ENCODE peak calls at places on chromosomes 3 and 15, in four cellular contexts. I is K562; R is A549; K is CD8-positive, alpha-beta T cell. Y is an unnamed sample.

GRCh38 chr15:76460347-76460746 is 123.8 kb downstream of the ISL2 start:
- DNase-seq in K (no peak), R (no peak), I (no peak), Y (no peak)

GRCh38 chr15:50881121-50882048 is 27.1 kb upstream of the AP4E1 start:
- DNase-seq in K (no peak), R (no peak), I (no peak), Y (no peak)

GRCh38 chr15:87680200-87680599 is 576.3 kb downstream of the NTRK3 start:
- DNase-seq in K (no peak), I (no peak), R (no peak), Y (no peak)

GRCh38 chr15:79952329-79952728 is 18.7 kb downstream of the BCL2A1 start:
- DNase-seq in I (no peak), K (no peak), R (no peak), Y (no peak)

GRCh38 chr15:33860749-33861148 is 107.5 kb upstream of the CHRM5 start:
- DNase-seq in R (no peak), K (no peak), I (no peak), Y (no peak)

GRCh38 chr3:157069406-157069805 is 90.5 kb downstream of the CCNL1 start:
- DNase-seq in I (no peak), R (no peak), K (no peak), Y (no peak)

GRCh38 chr3:183518446-183519185 is 36.9 kb downstream of the KLHL6 start:
- DNase-seq in I (no peak), K (no peak), R (no peak), Y (no peak)

GRCh38 chr3:61537366-61537765 is 24.0 kb upstream of the PTPRG start:
- DNase-seq in K (no peak), I (no peak), R (no peak), Y (no peak)

GRCh38 chr3:40975711-40976121 is 223.6 kb upstream of the CTNNB1 start:
- DNase-seq in I (no peak), R (no peak), K (no peak), Y (no peak)

GRCh38 chr3:188000361-188000861 is 153.5 kb upstream of the LPP start:
- DNase-seq in R (no peak), I (no peak), K (no peak), Y (no peak)

GRCh38 chr15:38705421-38706219 is 141.0 kb upstream of the RASGRP1 start:
- DNase-seq in R (no peak), I (no peak), K (no peak), Y (no peak)

DNA sequence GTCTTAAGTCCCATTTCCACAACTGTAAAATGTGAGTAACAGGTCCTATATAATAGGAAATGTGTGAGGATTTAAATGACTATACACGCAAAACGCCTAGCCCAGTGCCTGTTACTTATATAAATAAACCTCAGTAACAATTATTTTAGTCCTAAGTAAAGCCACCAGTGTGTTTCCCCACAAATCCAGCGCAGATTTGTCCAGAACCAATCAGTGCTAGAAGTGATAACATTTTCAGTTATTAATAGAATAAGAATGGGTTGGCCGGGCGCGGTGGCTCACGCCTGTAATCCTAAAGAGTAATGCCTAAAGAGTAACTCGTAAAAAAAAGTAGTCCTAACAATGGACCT is 561 bp downstream of the RPAP1 start:
- DNase-seq in K (no peak), R (no peak), I (no peak), Y (no peak)
- H3K27ac ChIP-seq in K (peak overlapping the region; percentile 64), R (peak overlapping the region; percentile 89), I (peak overlapping the region; percentile 86), Y (peak overlapping the region; percentile 73)

DNA sequence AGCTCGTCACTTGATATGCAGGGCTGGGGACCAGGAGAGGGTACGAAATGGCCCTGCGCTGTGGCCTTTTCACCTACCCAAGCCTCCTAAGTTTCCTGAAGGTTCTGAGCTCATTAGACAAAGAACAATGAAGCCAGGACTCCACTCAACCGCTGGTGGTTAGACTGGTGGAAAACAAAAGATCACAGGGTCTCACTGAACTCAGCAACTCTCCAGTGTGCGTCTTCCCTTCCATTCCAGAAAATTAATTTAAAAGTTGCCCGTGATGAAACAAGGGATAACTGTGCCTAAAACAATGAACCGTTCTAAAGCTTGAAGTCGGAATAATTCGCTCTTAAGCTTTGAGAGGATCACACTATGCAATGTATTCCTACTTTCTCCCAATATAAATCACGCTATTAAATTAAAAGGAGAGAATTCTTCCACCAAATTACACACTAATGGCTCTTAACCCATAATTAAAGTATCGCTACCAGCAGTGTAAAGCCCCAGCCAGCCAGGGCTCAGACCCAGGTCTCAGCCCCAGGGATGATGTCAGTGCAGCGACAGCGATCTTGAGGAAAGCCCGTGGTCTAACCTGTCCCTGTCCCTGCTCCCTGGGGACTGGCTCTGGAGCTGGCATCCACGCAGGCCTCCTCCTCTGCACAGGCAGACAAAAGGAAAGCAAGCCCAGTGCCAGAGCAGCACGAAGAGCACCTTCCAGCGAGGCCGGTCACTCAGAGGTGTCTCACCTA is 4.9 kb downstream of the VGLL4 start:
- DNase-seq in I (no peak), K (no peak), R (no peak), Y (no peak)
- H3K27ac ChIP-seq in I (no peak overlapping the region), K (no peak overlapping the region), R (no peak overlapping the region), Y (no peak overlapping the region)

DNA sequence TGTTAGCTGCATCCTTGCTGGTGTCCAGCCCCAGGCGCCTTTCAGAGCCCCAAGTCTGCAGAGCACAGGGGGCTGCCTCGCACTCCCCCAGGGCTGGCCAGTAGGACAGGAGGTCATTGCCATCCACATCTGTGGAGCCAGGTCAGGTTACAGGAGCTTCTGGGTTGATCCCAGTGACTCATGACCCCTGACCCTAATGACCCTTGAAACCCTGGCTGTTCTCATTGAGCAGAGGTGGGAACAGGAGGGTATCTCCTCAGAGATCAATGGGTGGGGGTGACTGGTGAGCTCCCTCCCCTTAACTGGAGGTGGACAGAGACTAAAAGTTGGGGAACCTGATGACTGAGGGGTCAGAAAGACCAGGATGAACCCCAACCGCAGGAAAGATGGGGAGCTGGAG is 6.1 kb upstream of the SLC26A6 start:
- DNase-seq in I (peak; percentile 29), K (no peak), R (no peak), Y (no peak)
- H3K27ac ChIP-seq in I (no peak overlapping the region), K (no peak overlapping the region), R (no peak overlapping the region), Y (no peak overlapping the region)

DNA sequence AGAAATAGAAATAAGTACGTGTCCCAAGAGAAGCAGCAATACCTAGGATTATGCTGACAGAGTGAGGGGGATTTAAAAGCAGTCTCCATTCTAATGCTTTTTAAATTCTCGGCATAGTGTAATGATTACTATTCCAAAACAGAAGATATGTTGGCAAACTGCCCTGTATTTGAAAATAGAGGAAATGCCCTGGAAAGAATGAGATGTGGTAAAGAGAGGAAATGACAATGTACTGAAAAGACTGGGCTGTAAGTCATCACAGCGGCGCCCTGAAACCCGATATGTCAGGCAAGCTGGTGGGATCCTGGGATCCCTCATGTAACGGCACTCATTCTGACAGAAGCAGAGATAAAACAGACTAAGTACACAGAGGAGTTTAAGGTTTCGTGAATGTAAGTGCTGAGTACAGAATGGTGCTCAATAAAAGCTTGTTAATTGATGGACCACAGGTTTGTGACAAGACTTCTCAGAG is 91.2 kb downstream of the NFKBIZ start:
- DNase-seq in K (no peak), I (no peak), R (peak; percentile 24), Y (no peak)
- H3K27ac ChIP-seq in K (no peak overlapping the region), I (peak overlapping the region; percentile 49), R (peak overlapping the region; percentile 39), Y (no peak overlapping the region)

DNA sequence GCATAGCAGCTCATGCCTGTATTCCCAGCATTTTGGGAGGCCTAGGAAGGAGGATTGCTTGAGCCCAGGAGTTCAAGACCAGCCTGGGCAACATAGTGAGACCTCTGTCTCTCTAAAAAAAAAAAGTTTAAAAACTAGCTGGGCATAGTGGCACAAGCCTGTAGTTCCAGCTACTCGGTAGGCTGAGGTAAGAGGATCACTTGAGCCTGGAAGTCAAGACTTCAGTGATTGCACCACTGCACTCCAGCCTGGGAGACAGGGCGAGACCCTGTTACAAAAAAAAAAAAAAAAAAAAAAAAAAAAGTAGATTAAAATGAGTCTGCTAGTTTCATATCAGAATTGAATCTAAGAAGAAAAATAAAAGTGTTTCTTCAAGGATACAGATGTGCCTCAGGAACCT is 32.4 kb upstream of the ANPEP start:
- DNase-seq in R (no peak), I (no peak), K (no peak), Y (no peak)
- H3K27ac ChIP-seq in R (peak overlapping the region; percentile 73), I (no peak overlapping the region), K (no peak overlapping the region), Y (no peak overlapping the region)

GRCh38 chr15:84889991-84890669 is 5.7 kb downstream of the SLC28A1 start:
- DNase-seq in I (no peak), R (no peak), K (no peak), Y (no peak)

GRCh38 chr15:84887928-84888327 is 3.5 kb downstream of the SLC28A1 start:
- DNase-seq in K (no peak), R (no peak), I (no peak), Y (no peak)

GRCh38 chr15:84889313-84889990 is 5.0 kb downstream of the SLC28A1 start:
- DNase-seq in R (no peak), K (no peak), I (no peak), Y (no peak)

GRCh38 chr15:84886984-84887299 is 2.5 kb downstream of the SLC28A1 start:
- DNase-seq in K (no peak), I (no peak), R (no peak), Y (no peak)

GRCh38 chr15:84888639-84889038 is 4.2 kb downstream of the SLC28A1 start:
- DNase-seq in R (no peak), K (no peak), I (peak; percentile 38), Y (no peak)
- H3K27ac ChIP-seq in R (no peak overlapping the region), K (no peak overlapping the region), I (no peak overlapping the region), Y (no peak overlapping the region)

GRCh38 chr15:84819291-84819768 is 2.2 kb downstream of the ALPK3 start:
- DNase-seq in I (no peak), R (peak; percentile 18), K (no peak), Y (no peak)

GRCh38 chr15:84814826-84815375 is 2.3 kb upstream of the ALPK3 start:
- DNase-seq in K (no peak), R (no peak), I (no peak), Y (no peak)

GRCh38 chr15:84817461-84818081 is 415 bp downstream of the ALPK3 start:
- DNase-seq in R (no peak), K (no peak), I (no peak), Y (no peak)

GRCh38 chr15:84818221-84819131 is 1.3 kb downstream of the ALPK3 start:
- DNase-seq in K (no peak), I (no peak), R (peak; percentile 43), Y (no peak)

GRCh38 chr15:84816694-84817460 is at the start of gene ALPK3:
- DNase-seq in R (no peak), K (no peak), I (no peak), Y (no peak)
- H3K27ac ChIP-seq in R (no peak within 1 kb of the TSS), K (no peak within 1 kb of the TSS), I (peak within 1 kb of the TSS; percentile 37), Y (no peak within 1 kb of the TSS)

GRCh38 chr3:155550386-155550785 is 194.5 kb downstream of the PLCH1 start:
- DNase-seq in R (no peak), K (no peak), I (no peak), Y (no peak)

GRCh38 chr3:155553800-155554199 is 191.1 kb downstream of the PLCH1 start:
- DNase-seq in K (no peak), R (no peak), I (no peak), Y (no peak)

GRCh38 chr3:155549087-155549486 is 195.8 kb downstream of the PLCH1 start:
- DNase-seq in K (no peak), I (no peak), R (no peak), Y (no peak)

DNA sequence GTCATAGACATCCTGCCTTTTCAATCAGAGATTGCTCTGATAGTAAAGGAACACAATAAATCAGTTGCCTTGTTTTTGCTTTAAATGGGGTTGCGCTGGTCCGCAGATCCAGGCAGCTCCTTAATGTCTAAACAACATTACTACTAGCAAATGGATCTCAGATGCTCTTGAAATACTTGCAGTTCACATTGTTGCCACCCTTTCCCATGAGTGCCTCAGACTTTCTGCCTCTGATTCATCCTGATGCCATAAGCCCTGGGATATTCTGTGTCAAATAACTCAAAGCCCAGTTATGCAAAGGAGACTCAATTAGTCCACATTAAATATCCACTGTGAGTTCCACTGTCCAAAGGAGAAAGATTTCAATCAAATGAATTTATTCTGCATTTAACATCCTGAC is 196.7 kb downstream of the PLCH1 start:
- DNase-seq in K (no peak), I (no peak), R (peak; percentile 36), Y (no peak)
- H3K27ac ChIP-seq in K (no peak overlapping the region), I (no peak overlapping the region), R (no peak overlapping the region), Y (no peak overlapping the region)

Y was measured in CD8-positive, alpha-beta memory T cell.